ENCODE peak calls at places on chromosome 16, in six cellular contexts. U, A, F, H, K and Y are unnamed samples.

GRCh38 chr16:1772362-1772907 is at the start of gene EME2:
- DNase-seq in U (no peak), A (no peak), F (no peak), H (no peak), K (peak; percentile 74), Y (no peak)

GRCh38 chr16:77789085-77789611 is 784 bp downstream of the VAT1L start:
- DNase-seq in U (no peak), A (no peak), F (no peak), H (no peak), K (no peak), Y (no peak)

GRCh38 chr16:12371497-12371896 is 395.0 kb downstream of the SNX29 start:
- DNase-seq in U (no peak), A (no peak), F (no peak), H (no peak), K (no peak), Y (no peak)

GRCh38 chr16:66714659-66715307 is 18.2 kb upstream of the CMTM4 start:
- DNase-seq in U (no peak), A (no peak), F (no peak), H (peak; percentile 38), K (no peak), Y (peak; percentile 62)

GRCh38 chr16:70523621-70524405 is at the start of gene SF3B3:
- DNase-seq in U (peak; percentile 55), A (peak; percentile 40), F (peak; percentile 74), H (no peak), K (peak; percentile 70), Y (peak; percentile 80)

GRCh38 chr16:3475604-3476375 is 19.5 kb downstream of the C16orf90 start:
- DNase-seq in U (no peak), A (no peak), F (no peak), H (no peak), K (no peak), Y (no peak)

GRCh38 chr16:49592507-49593422 is 219.2 kb downstream of the C16orf78 start:
- DNase-seq in U (no peak), A (no peak), F (peak; percentile 72), H (peak; percentile 33), K (peak; percentile 21), Y (no peak)

GRCh38 chr16:81995651-81996050 is 15.6 kb downstream of the SDR42E1 start:
- DNase-seq in U (no peak), A (no peak), F (no peak), H (no peak), K (no peak), Y (no peak)

GRCh38 chr16:69367980-69368379 is 16.4 kb upstream of the TMED6 start:
- DNase-seq in U (no peak), A (no peak), F (no peak), H (no peak), K (no peak), Y (peak; percentile 3)